ENCODE peak calls at places on chromosomes 6 and 20, in ten cellular contexts. J, U, C, I, H, F, T, V, A and N are unnamed samples.

GRCh38 chr20:44646641-44647274 is 4.7 kb downstream of the ADA start:
- DNase-seq in C (no peak), F (no peak), A (no peak), V (peak; percentile 56), I (no peak), U (peak; percentile 39), T (peak; percentile 49), J (peak; percentile 59), H (no peak), N (peak; percentile 21)

GRCh38 chr6:75280131-75280855 is 4.3 kb downstream of the TMEM30A start:
- DNase-seq in U (no peak), H (no peak), A (no peak), T (no peak), C (no peak), F (no peak), I (no peak), J (no peak), V (no peak), N (no peak)

GRCh38 chr20:36391456-36391855 is 85.3 kb downstream of the DLGAP4 start:
- DNase-seq in J (peak; percentile 5), C (no peak), V (no peak), U (no peak), T (no peak), F (peak; percentile 79), A (peak; percentile 70), H (no peak), I (no peak), N (no peak)

GRCh38 chr20:61561111-61561830 is 309.2 kb downstream of the CDH4 start:
- DNase-seq in T (no peak), C (no peak), A (no peak), J (no peak), F (no peak), H (no peak), U (no peak), V (no peak), I (no peak), N (no peak)

GRCh38 chr20:55160022-55160421 is 684.6 kb downstream of the DOK5 start:
- DNase-seq in F (no peak), C (no peak), V (no peak), U (no peak), I (no peak), A (peak; percentile 29), T (peak; percentile 86), J (no peak), H (no peak), N (peak; percentile 87)

GRCh38 chr20:4896119-4896700 is 105.1 kb downstream of the SLC23A2 start:
- DNase-seq in J (no peak), F (no peak), V (no peak), I (no peak), C (no peak), T (no peak), U (no peak), H (no peak), A (no peak), N (no peak)

GRCh38 chr6:73177221-73177944 is 47.9 kb downstream of the KHDC1L start:
- DNase-seq in F (no peak), A (no peak), U (no peak), V (no peak), H (no peak), I (no peak), T (no peak), J (no peak), C (no peak), N (no peak)

GRCh38 chr20:46752639-46753235 is 43.3 kb downstream of the SLC2A10 start:
- DNase-seq in U (peak; percentile 37), J (peak; percentile 74), H (peak; percentile 43), F (peak; percentile 60), V (peak; percentile 75), I (peak; percentile 64), A (peak; percentile 80), C (no peak), T (peak; percentile 36), N (no peak)

GRCh38 chr20:50120935-50121693 is 8.2 kb upstream of the UBE2V1 start:
- DNase-seq in I (peak; percentile 73), A (peak; percentile 95), U (peak; percentile 46), C (peak; percentile 39), F (peak; percentile 80), T (peak; percentile 64), V (peak; percentile 73), H (peak; percentile 50), J (peak; percentile 72), N (peak; percentile 61)

GRCh38 chr6:115908906-115909559 is 151.7 kb downstream of the FRK start:
- DNase-seq in U (no peak), V (no peak), T (no peak), F (no peak), C (no peak), A (no peak), H (no peak), J (no peak), I (no peak), N (no peak)